ENCODE peak calls at places on chromosomes 4 and X, in nine cellular contexts. K is tibial nerve, C is fibroblast of lung, Y is aorta, D is colonic mucosa, F is spleen, B is A549, Z is tibial artery, I is endodermal cell. T is an unnamed sample. For H3K4me1 and H3K9me3, the result is how much of the 10 kb centered on the place peaks cover.

GRCh38 chrX:120147537-120147936 is 10.9 kb upstream of the RHOXF2 start:
- DNase-seq in K (no peak), C (no peak), Y (no peak), D (no peak), F (no peak), B (no peak), Z (no peak), I (peak), T (no peak)

GRCh38 chr4:111883557-111883999 is 261.7 kb upstream of the FAM241A start:
- DNase-seq in K (no peak), C (no peak), Y (no peak), D (no peak), F (no peak), B (no peak), Z (no peak), I (peak), T (no peak)

GRCh38 chr4:27684501-27685077 is 823.9 kb downstream of the STIM2 start:
- DNase-seq in K (peak), C (peak), Y (no peak), D (peak), F (no peak), B (no peak), Z (peak), I (peak), T (no peak)

GRCh38 chrX:137031517-137032377 is 2.0 kb downstream of the GPR101 start:
- DNase-seq in K (no peak), C (peak), Y (no peak), D (no peak), F (no peak), B (no peak), Z (no peak), I (peak), T (peak)

GRCh38 chr4:10697071-10697470 is 12.5 kb upstream of the CLNK start:
- DNase-seq in K (no peak), C (no peak), Y (no peak), D (no peak), F (no peak), B (no peak), Z (no peak), I (no peak), T (no peak)

GRCh38 chr4:168197926-168198325 is 105.6 kb downstream of the ANXA10 start:
- DNase-seq in K (no peak), C (no peak), Y (no peak), D (no peak), F (no peak), B (no peak), Z (no peak), I (no peak), T (no peak)

GRCh38 chrX:9842541-9842940 is 56.3 kb downstream of the SHROOM2 start:
- DNase-seq in K (no peak), C (no peak), Y (no peak), D (peak), F (no peak), B (no peak), Z (no peak), I (peak), T (no peak)

GRCh38 chrX:104428231-104428630 is 137.8 kb upstream of the IL1RAPL2 start:
- DNase-seq in K (no peak), C (no peak), Y (no peak), D (no peak), F (no peak), B (no peak), Z (no peak), I (no peak), T (no peak)

GRCh38 chr4:139301143-139301820 is at the start of gene NAA15:
- DNase-seq in K (peak), C (peak), Y (peak), D (peak), F (peak), B (peak), Z (peak), I (peak), T (peak)

GRCh38 chr4:109559625-109559982 is 442 bp upstream of the MCUB start:
- DNase-seq in K (no peak), C (peak), Y (peak), D (peak), F (peak), B (peak), Z (no peak), I (peak), T (no peak)

GRCh38 chr4:174631901-174632758 is 109.8 kb upstream of the HPGD start:
- DNase-seq in K (no peak), C (peak), Y (no peak), D (no peak), F (no peak), B (peak), Z (no peak), I (no peak), T (no peak)

GRCh38 chr4:168480991-168481588 is 798 bp upstream of the DDX60L start:
- DNase-seq in K (no peak), C (peak), Y (no peak), D (peak), F (no peak), B (peak), Z (no peak), I (no peak), T (peak)

GRCh38 chr4:151407466-151408379 is 1.3 kb upstream of the FHIP1A start:
- DNase-seq in K (no peak), C (no peak), Y (peak), D (peak), F (peak), B (no peak), Z (peak), I (peak), T (peak)

GRCh38 chr4:74386159-74386558 is 21.2 kb downstream of the EREG start:
- DNase-seq in K (no peak), C (no peak), Y (no peak), D (no peak), F (no peak), B (no peak), Z (no peak), I (no peak), T (no peak)

GRCh38 chr4:184812651-184813181 is 13.1 kb downstream of the ACSL1 start:
- DNase-seq in K (no peak), C (peak), Y (no peak), D (no peak), F (no peak), B (no peak), Z (no peak), I (no peak), T (no peak)

GRCh38 chr4:17313194-17313593 is 198.7 kb downstream of the QDPR start:
- DNase-seq in K (no peak), C (no peak), Y (no peak), D (no peak), F (no peak), B (no peak), Z (no peak), I (no peak), T (no peak)

GRCh38 chr4:150280081-150280950 is 202.1 kb downstream of the DCLK2 start:
- DNase-seq in K (no peak), C (peak), Y (no peak), D (no peak), F (no peak), B (no peak), Z (no peak), I (peak), T (no peak)

GRCh38 chrX:46665232-46666162 is 91.9 kb downstream of the CHST7 start:
- DNase-seq in K (no peak), C (no peak), Y (no peak), D (no peak), F (no peak), B (no peak), Z (no peak), I (no peak), T (no peak)

GRCh38 chr4:15753786-15754185 is 24.3 kb upstream of the CD38 start:
- DNase-seq in K (no peak), C (no peak), Y (no peak), D (no peak), F (peak), B (no peak), Z (no peak), I (no peak), T (no peak)

GRCh38 chr4:61374612-61374920 is 174.4 kb downstream of the ADGRL3 start:
- DNase-seq in K (no peak), C (no peak), Y (no peak), D (no peak), F (no peak), B (no peak), Z (no peak), I (no peak), T (no peak)

GRCh38 chrX:74248889-74249288 is 55.1 kb upstream of the ZCCHC13 start:
- DNase-seq in K (no peak), C (peak), Y (no peak), D (peak), F (no peak), B (no peak), Z (peak), I (peak), T (no peak)

GRCh38 chrX:45428816-45429215 is 228.1 kb upstream of the DIPK2B start:
- DNase-seq in K (no peak), C (no peak), Y (no peak), D (no peak), F (no peak), B (no peak), Z (no peak), I (no peak), T (no peak)

GRCh38 chrX:73262991-73263390 is 48.3 kb upstream of the NAP1L2 start:
- DNase-seq in K (no peak), C (no peak), Y (no peak), D (no peak), F (no peak), B (peak), Z (no peak), I (no peak), T (no peak)

GRCh38 chr4:162163892-162164759 is at the start of gene FSTL5:
- DNase-seq in K (peak), C (peak), Y (peak), D (peak), F (peak), B (peak), Z (peak), I (peak), T (peak)

GRCh38 chr4:1714303-1715001 is 2.3 kb upstream of the SLBP start:
- DNase-seq in K (no peak), C (no peak), Y (peak), D (no peak), F (peak), B (no peak), Z (no peak), I (peak), T (no peak)

GRCh38 chr4:1717129-1718094 is 3.7 kb downstream of the TMEM129 start:
- DNase-seq in K (no peak), C (no peak), Y (peak), D (no peak), F (peak), B (no peak), Z (peak), I (peak), T (no peak)

GRCh38 chr4:1713003-1713397 is 881 bp upstream of the SLBP start:
- DNase-seq in K (no peak), C (no peak), Y (no peak), D (no peak), F (no peak), B (no peak), Z (no peak), I (no peak), T (no peak)

GRCh38 chr4:1716065-1716945 is 4.2 kb upstream of the SLBP start:
- DNase-seq in K (no peak), C (no peak), Y (peak), D (no peak), F (peak), B (no peak), Z (peak), I (peak), T (no peak)

GRCh38 chr4:1715002-1715761 is 3.1 kb upstream of the SLBP start:
- DNase-seq in K (no peak), C (no peak), Y (peak), D (no peak), F (peak), B (no peak), Z (peak), I (no peak), T (no peak)
- H3K4me1 ChIP-seq in K (under half), C (under half), Y (under half), D (under half), F (half or more), B (under half), Z (half or more), I (under half), T (under half)

GRCh38 chr4:85548116-85548515 is 73.2 kb downstream of the ARHGAP24 start:
- DNase-seq in K (no peak), C (peak), Y (no peak), D (no peak), F (no peak), B (no peak), Z (no peak), I (no peak), T (no peak)
- H3K27ac ChIP-seq in K (no peak), C (no peak), Y (no peak), D (no peak), F (no peak), B (no peak), Z (no peak), I (no peak), T (no peak)

GRCh38 chr4:33737721-33738120 is 2506.6 kb downstream of the ARAP2 start:
- DNase-seq in K (no peak), C (no peak), Y (no peak), D (no peak), F (no peak), B (no peak), Z (no peak), I (no peak), T (no peak)

DNA sequence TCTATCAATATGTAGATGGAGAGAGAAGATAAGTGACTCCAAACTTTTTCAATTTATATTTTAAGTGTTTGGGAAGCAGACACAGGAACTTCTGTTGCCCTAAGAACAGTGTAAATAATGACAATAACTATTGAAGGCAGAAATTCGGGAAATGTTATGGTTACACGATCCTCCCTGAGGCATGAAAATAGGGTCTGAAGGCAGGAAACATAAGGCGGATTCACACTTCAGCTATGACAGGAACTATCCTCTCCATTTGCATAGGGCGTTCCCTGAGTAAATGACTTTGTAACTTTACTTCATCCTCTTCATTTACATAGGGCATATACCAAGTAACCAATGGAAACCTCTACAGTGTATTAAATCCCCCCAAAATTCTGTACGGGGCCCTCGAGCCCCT is 2504.4 kb downstream of the ARAP2 start:
- DNase-seq in K (no peak), C (no peak), Y (no peak), D (no peak), F (no peak), B (no peak), Z (no peak), I (no peak), T (no peak)
- H3K9me3 ChIP-seq in K (under half), C (under half), Y (under half), D (under half), F (under half), B (under half), Z (under half), I (under half), T (under half)

GRCh38 chr4:54077812-54078211 is 13.4 kb upstream of the CHIC2 start:
- DNase-seq in K (no peak), C (no peak), Y (no peak), D (no peak), F (no peak), B (no peak), Z (no peak), I (no peak), T (no peak)

GRCh38 chr4:54082168-54082567 is 17.8 kb upstream of the CHIC2 start:
- DNase-seq in K (no peak), C (peak), Y (no peak), D (peak), F (no peak), B (peak), Z (no peak), I (no peak), T (no peak)

GRCh38 chr4:54073481-54073880 is 9.1 kb upstream of the CHIC2 start:
- DNase-seq in K (no peak), C (peak), Y (no peak), D (no peak), F (no peak), B (no peak), Z (no peak), I (no peak), T (no peak)

GRCh38 chr4:54076673-54077072 is 12.3 kb upstream of the CHIC2 start:
- DNase-seq in K (no peak), C (no peak), Y (no peak), D (no peak), F (no peak), B (no peak), Z (no peak), I (no peak), T (no peak)
- H3K4me1 ChIP-seq in K (under half), C (under half), Y (under half), D (under half), F (under half), B (under half), Z (under half), I (under half), T (under half)

GRCh38 chr4:69099910-69100309 is 3.6 kb downstream of the UGT2B7 start:
- DNase-seq in K (no peak), C (no peak), Y (no peak), D (no peak), F (no peak), B (no peak), Z (no peak), I (no peak), T (no peak)

GRCh38 chr4:69104719-69105275 is 8.5 kb downstream of the UGT2B7 start:
- DNase-seq in K (no peak), C (no peak), Y (no peak), D (peak), F (no peak), B (no peak), Z (no peak), I (no peak), T (no peak)
- H3K27ac ChIP-seq in K (no peak), C (no peak), Y (no peak), D (peak), F (no peak), B (no peak), Z (no peak), I (no peak), T (no peak)

GRCh38 chrX:49176421-49177326 is 5.0 kb downstream of the PLP2 start:
- DNase-seq in K (no peak), C (no peak), Y (no peak), D (peak), F (no peak), B (no peak), Z (no peak), I (no peak), T (no peak)
- H3K9me3 ChIP-seq in K (under half), C (under half), Y (under half), D (under half), F (under half), B (under half), Z (under half), I (under half), T (under half)

DNA sequence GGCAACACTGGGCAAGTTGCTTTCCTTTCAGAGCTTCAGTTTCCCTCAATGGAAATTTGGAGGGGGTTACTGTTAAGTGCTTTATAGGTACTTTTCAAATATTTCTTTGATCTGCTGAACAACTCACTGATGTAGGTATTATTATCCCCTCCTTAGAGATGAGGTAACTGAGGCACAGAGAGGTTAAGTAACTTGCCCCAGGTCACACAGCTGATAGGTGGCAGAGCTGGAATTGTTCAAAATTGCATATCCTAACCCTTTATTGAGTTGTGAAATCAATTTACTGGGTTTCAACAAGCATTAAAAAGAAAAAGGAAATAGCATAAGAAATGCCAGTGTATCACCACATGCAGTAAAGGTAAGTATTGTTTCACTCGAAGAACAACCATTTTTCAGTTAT is 6.6 kb downstream of the PPP1R3F start:
- DNase-seq in K (no peak), C (no peak), Y (no peak), D (no peak), F (no peak), B (no peak), Z (no peak), I (no peak), T (no peak)
- H3K4me1 ChIP-seq in K (under half), C (under half), Y (under half), D (under half), F (under half), B (under half), Z (under half), I (under half), T (half or more)